ENCODE peak calls at places on chromosomes 1 and 21, in eight cellular contexts. One of them, this sample, is unnamed.

GRCh38 chr1:177741476-177741875 is 228.4 kb downstream of the SEC16B start:
- DNase-seq in NCI-H460: no peak
- DNase-seq in EL: no peak
- DNase-seq in upper lobe of right lung: no peak
- DNase-seq in AG04450: no peak
- DNase-seq in cardiac muscle cell: no peak
- DNase-seq in nephron progenitor cell: no peak
- DNase-seq in HFFc6: no peak
- DNase-seq in this sample: no peak

GRCh38 chr1:221605569-221605968 is 136.3 kb downstream of the DUSP10 start:
- DNase-seq in NCI-H460: no peak
- DNase-seq in upper lobe of right lung: no peak
- DNase-seq in nephron progenitor cell: no peak
- DNase-seq in cardiac muscle cell: no peak
- DNase-seq in EL: no peak
- DNase-seq in HFFc6: no peak
- DNase-seq in AG04450: no peak
- DNase-seq in this sample: no peak

GRCh38 chr1:23577056-23577985 is 18.0 kb upstream of the ID3 start:
- DNase-seq in cardiac muscle cell: peak
- DNase-seq in EL: peak
- DNase-seq in HFFc6: peak
- DNase-seq in upper lobe of right lung: no peak
- DNase-seq in nephron progenitor cell: no peak
- DNase-seq in AG04450: peak
- DNase-seq in NCI-H460: no peak
- DNase-seq in this sample: peak

GRCh38 chr1:163509126-163509525 is 187.4 kb downstream of the NUF2 start:
- DNase-seq in AG04450: no peak
- DNase-seq in HFFc6: peak
- DNase-seq in cardiac muscle cell: no peak
- DNase-seq in NCI-H460: no peak
- DNase-seq in nephron progenitor cell: no peak
- DNase-seq in EL: no peak
- DNase-seq in upper lobe of right lung: no peak
- DNase-seq in this sample: no peak

GRCh38 chr1:212288614-212289013 is 3.4 kb downstream of the PPP2R5A start:
- DNase-seq in EL: peak
- DNase-seq in AG04450: no peak
- DNase-seq in upper lobe of right lung: no peak
- DNase-seq in NCI-H460: peak
- DNase-seq in cardiac muscle cell: no peak
- DNase-seq in HFFc6: peak
- DNase-seq in nephron progenitor cell: no peak
- DNase-seq in this sample: peak

GRCh38 chr1:39683591-39684312 is 7.5 kb downstream of the HPCAL4 start:
- DNase-seq in AG04450: no peak
- DNase-seq in cardiac muscle cell: no peak
- DNase-seq in upper lobe of right lung: no peak
- DNase-seq in HFFc6: no peak
- DNase-seq in EL: no peak
- DNase-seq in nephron progenitor cell: peak
- DNase-seq in NCI-H460: no peak
- DNase-seq in this sample: no peak

GRCh38 chr1:36236302-36236701 is 12.1 kb downstream of the THRAP3 start:
- DNase-seq in AG04450: no peak
- DNase-seq in cardiac muscle cell: no peak
- DNase-seq in upper lobe of right lung: no peak
- DNase-seq in EL: no peak
- DNase-seq in HFFc6: no peak
- DNase-seq in NCI-H460: no peak
- DNase-seq in nephron progenitor cell: no peak
- DNase-seq in this sample: no peak

GRCh38 chr1:215987092-215987855 is 420.2 kb downstream of the KCTD3 start:
- DNase-seq in nephron progenitor cell: no peak
- DNase-seq in upper lobe of right lung: no peak
- DNase-seq in HFFc6: no peak
- DNase-seq in cardiac muscle cell: no peak
- DNase-seq in EL: peak
- DNase-seq in AG04450: no peak
- DNase-seq in NCI-H460: no peak
- DNase-seq in this sample: no peak

GRCh38 chr1:40379785-40380452 is 6.4 kb downstream of the SMAP2 start:
- DNase-seq in HFFc6: peak
- DNase-seq in upper lobe of right lung: no peak
- DNase-seq in nephron progenitor cell: no peak
- DNase-seq in cardiac muscle cell: no peak
- DNase-seq in EL: peak
- DNase-seq in NCI-H460: no peak
- DNase-seq in AG04450: no peak
- DNase-seq in this sample: no peak

GRCh38 chr1:22611530-22611947 is 24.9 kb upstream of the C1QA start:
- DNase-seq in upper lobe of right lung: no peak
- DNase-seq in EL: peak
- DNase-seq in AG04450: peak
- DNase-seq in NCI-H460: peak
- DNase-seq in nephron progenitor cell: peak
- DNase-seq in HFFc6: peak
- DNase-seq in cardiac muscle cell: peak
- DNase-seq in this sample: peak

GRCh38 chr1:5722635-5723157 is 269.5 kb downstream of the NPHP4 start:
- DNase-seq in nephron progenitor cell: no peak
- DNase-seq in EL: no peak
- DNase-seq in upper lobe of right lung: peak
- DNase-seq in AG04450: no peak
- DNase-seq in NCI-H460: no peak
- DNase-seq in cardiac muscle cell: no peak
- DNase-seq in HFFc6: no peak
- DNase-seq in this sample: no peak

GRCh38 chr1:212072047-212072446 is 36.5 kb downstream of the DTL start:
- DNase-seq in nephron progenitor cell: no peak
- DNase-seq in upper lobe of right lung: no peak
- DNase-seq in EL: no peak
- DNase-seq in AG04450: no peak
- DNase-seq in NCI-H460: no peak
- DNase-seq in cardiac muscle cell: no peak
- DNase-seq in HFFc6: no peak
- DNase-seq in this sample: no peak

GRCh38 chr1:41917051-41917530 is 1.6 kb downstream of the HIVEP3 start:
- DNase-seq in cardiac muscle cell: no peak
- DNase-seq in HFFc6: no peak
- DNase-seq in AG04450: no peak
- DNase-seq in upper lobe of right lung: no peak
- DNase-seq in nephron progenitor cell: no peak
- DNase-seq in NCI-H460: no peak
- DNase-seq in EL: no peak
- DNase-seq in this sample: no peak

GRCh38 chr21:26759731-26760130 is 85.5 kb downstream of the ADAMTS1 start:
- DNase-seq in HFFc6: no peak
- DNase-seq in EL: peak
- DNase-seq in nephron progenitor cell: no peak
- DNase-seq in AG04450: no peak
- DNase-seq in cardiac muscle cell: no peak
- DNase-seq in upper lobe of right lung: no peak
- DNase-seq in NCI-H460: no peak
- DNase-seq in this sample: no peak

GRCh38 chr21:18521204-18521603 is 117.6 kb upstream of the TMPRSS15 start:
- DNase-seq in HFFc6: no peak
- DNase-seq in EL: no peak
- DNase-seq in upper lobe of right lung: no peak
- DNase-seq in NCI-H460: no peak
- DNase-seq in cardiac muscle cell: peak
- DNase-seq in nephron progenitor cell: no peak
- DNase-seq in AG04450: no peak
- DNase-seq in this sample: no peak

GRCh38 chr1:100134872-100135271 is 1.9 kb downstream of the TRMT13 start:
- DNase-seq in cardiac muscle cell: no peak
- DNase-seq in HFFc6: no peak
- DNase-seq in EL: no peak
- DNase-seq in AG04450: no peak
- DNase-seq in upper lobe of right lung: no peak
- DNase-seq in nephron progenitor cell: no peak
- DNase-seq in NCI-H460: no peak
- DNase-seq in this sample: no peak

GRCh38 chr1:90716552-90717355 is at the start of gene BARHL2:
- DNase-seq in upper lobe of right lung: no peak
- DNase-seq in AG04450: no peak
- DNase-seq in HFFc6: no peak
- DNase-seq in NCI-H460: no peak
- DNase-seq in nephron progenitor cell: peak
- DNase-seq in cardiac muscle cell: no peak
- DNase-seq in EL: no peak
- DNase-seq in this sample: no peak

GRCh38 chr1:7284839-7285435 is 486.2 kb upstream of the VAMP3 start:
- DNase-seq in EL: peak
- DNase-seq in cardiac muscle cell: no peak
- DNase-seq in HFFc6: no peak
- DNase-seq in AG04450: no peak
- DNase-seq in nephron progenitor cell: no peak
- DNase-seq in NCI-H460: no peak
- DNase-seq in upper lobe of right lung: no peak
- DNase-seq in this sample: no peak

GRCh38 chr1:92446546-92446945 is 40.2 kb downstream of the GFI1 start:
- DNase-seq in HFFc6: peak
- DNase-seq in cardiac muscle cell: no peak
- DNase-seq in EL: peak
- DNase-seq in NCI-H460: no peak
- DNase-seq in upper lobe of right lung: no peak
- DNase-seq in AG04450: peak
- DNase-seq in nephron progenitor cell: no peak
- DNase-seq in this sample: peak

GRCh38 chr1:59266927-59267293 is 30.0 kb upstream of the FGGY start:
- DNase-seq in EL: no peak
- DNase-seq in upper lobe of right lung: no peak
- DNase-seq in cardiac muscle cell: no peak
- DNase-seq in NCI-H460: no peak
- DNase-seq in HFFc6: no peak
- DNase-seq in nephron progenitor cell: no peak
- DNase-seq in AG04450: no peak
- DNase-seq in this sample: no peak

GRCh38 chr1:165516469-165516868 is 27.3 kb upstream of the LRRC52 start:
- DNase-seq in AG04450: no peak
- DNase-seq in cardiac muscle cell: no peak
- DNase-seq in HFFc6: no peak
- DNase-seq in nephron progenitor cell: no peak
- DNase-seq in EL: no peak
- DNase-seq in upper lobe of right lung: no peak
- DNase-seq in NCI-H460: no peak
- DNase-seq in this sample: no peak

GRCh38 chr21:34843562-34843961 is 174.8 kb downstream of the CLIC6 start:
- DNase-seq in cardiac muscle cell: no peak
- DNase-seq in nephron progenitor cell: no peak
- DNase-seq in EL: no peak
- DNase-seq in NCI-H460: no peak
- DNase-seq in upper lobe of right lung: no peak
- DNase-seq in HFFc6: no peak
- DNase-seq in AG04450: no peak
- DNase-seq in this sample: no peak

GRCh38 chr1:192861860-192862259 is 53.0 kb downstream of the RGS2 start:
- DNase-seq in EL: no peak
- DNase-seq in AG04450: no peak
- DNase-seq in nephron progenitor cell: no peak
- DNase-seq in cardiac muscle cell: no peak
- DNase-seq in NCI-H460: peak
- DNase-seq in HFFc6: no peak
- DNase-seq in upper lobe of right lung: no peak
- DNase-seq in this sample: no peak

GRCh38 chr1:155277896-155278688 is 829 bp downstream of the HCN3 start:
- DNase-seq in EL: peak
- DNase-seq in upper lobe of right lung: peak
- DNase-seq in AG04450: no peak
- DNase-seq in NCI-H460: peak
- DNase-seq in HFFc6: no peak
- DNase-seq in cardiac muscle cell: peak
- DNase-seq in nephron progenitor cell: peak
- DNase-seq in this sample: no peak

GRCh38 chr1:165894591-165894990 is 67.2 kb downstream of the UCK2 start:
- DNase-seq in nephron progenitor cell: no peak
- DNase-seq in AG04450: no peak
- DNase-seq in cardiac muscle cell: no peak
- DNase-seq in upper lobe of right lung: no peak
- DNase-seq in EL: peak
- DNase-seq in NCI-H460: no peak
- DNase-seq in HFFc6: peak
- DNase-seq in this sample: no peak